ENCODE peak calls at places on chromosome 11, in eight cellular contexts. Q, Z, R, P, I, G, V and Y are unnamed samples.

GRCh38 chr11:78063440-78064181 is at the start of gene THRSP:
- DNase-seq in P (no peak), Q (no peak), Z (no peak), G (peak; percentile 11), V (no peak), R (no peak), I (no peak), Y (no peak)

GRCh38 chr11:113192121-113192925 is 122.1 kb upstream of the TTC12 start:
- DNase-seq in V (no peak), Q (peak; percentile 30), Z (no peak), R (peak; percentile 50), P (no peak), I (no peak), G (no peak), Y (no peak)

GRCh38 chr11:134801526-134801925 is 389.5 kb upstream of the B3GAT1 start:
- DNase-seq in Z (no peak), P (no peak), V (no peak), I (no peak), G (no peak), Q (no peak), R (peak; percentile 46), Y (no peak)

GRCh38 chr11:15280393-15280792 is 165.7 kb downstream of the INSC start:
- DNase-seq in Q (no peak), G (no peak), V (no peak), R (no peak), Z (no peak), P (no peak), I (no peak), Y (no peak)

GRCh38 chr11:129457321-129457720 is 81.7 kb downstream of the BARX2 start:
- DNase-seq in P (no peak), R (no peak), Q (no peak), I (no peak), G (no peak), Z (no peak), V (no peak), Y (no peak)

GRCh38 chr11:12721816-12722604 is 47.8 kb downstream of the TEAD1 start:
- DNase-seq in Z (no peak), P (no peak), G (no peak), Q (no peak), I (no peak), R (no peak), V (no peak), Y (no peak)

GRCh38 chr11:119218141-119218878 is 12.2 kb downstream of the CBL start:
- DNase-seq in I (peak; percentile 95), G (peak; percentile 64), R (no peak), P (peak; percentile 94), Q (no peak), V (no peak), Z (no peak), Y (no peak)

GRCh38 chr11:31799794-31800397 is 11.2 kb downstream of the PAX6 start:
- DNase-seq in I (no peak), P (no peak), Q (no peak), V (no peak), R (no peak), Z (no peak), G (no peak), Y (no peak)

GRCh38 chr11:83819936-83820549 is 533.9 kb upstream of the CCDC90B start:
- DNase-seq in G (no peak), Q (peak; percentile 20), R (peak; percentile 36), Z (peak; percentile 54), P (peak; percentile 46), V (no peak), I (peak; percentile 66), Y (no peak)

GRCh38 chr11:129312741-129313587 is 62.7 kb upstream of the BARX2 start:
- DNase-seq in R (no peak), I (no peak), Z (no peak), G (no peak), V (no peak), P (no peak), Q (no peak), Y (no peak)

GRCh38 chr11:14908214-14908880 is 16.3 kb upstream of the CYP2R1 start:
- DNase-seq in G (no peak), R (peak; percentile 33), P (no peak), Q (peak; percentile 41), Z (peak; percentile 36), V (peak; percentile 9), I (peak; percentile 43), Y (peak; percentile 73)

GRCh38 chr11:115207166-115207591 is 297.0 kb downstream of the CADM1 start:
- DNase-seq in I (no peak), R (no peak), G (no peak), V (no peak), Z (no peak), P (no peak), Q (peak; percentile 32), Y (no peak)

GRCh38 chr11:24457985-24458384 is 38.9 kb upstream of the LUZP2 start:
- DNase-seq in Z (no peak), Q (no peak), P (no peak), R (no peak), I (no peak), V (no peak), G (no peak), Y (no peak)

GRCh38 chr11:114165326-114166230 is 106.1 kb downstream of the ZBTB16 start:
- DNase-seq in Z (no peak), G (no peak), V (no peak), Q (no peak), I (no peak), R (no peak), P (no peak), Y (no peak)

GRCh38 chr11:35250192-35250591 is 111.2 kb downstream of the CD44 start:
- DNase-seq in Z (no peak), V (no peak), Q (no peak), P (no peak), I (no peak), R (no peak), G (no peak), Y (no peak)

GRCh38 chr11:63858628-63859550 is 20.0 kb downstream of the MARK2 start:
- DNase-seq in G (no peak), Q (no peak), I (peak; percentile 59), R (no peak), Z (no peak), P (no peak), V (no peak), Y (no peak)

GRCh38 chr11:5226732-5227327 is at the start of gene HBB:
- DNase-seq in R (no peak), P (no peak), I (no peak), Q (no peak), G (no peak), V (no peak), Z (no peak), Y (no peak)

GRCh38 chr11:111021131-111021530 is 224.4 kb upstream of the POU2AF2 start:
- DNase-seq in G (peak; percentile 17), V (no peak), Q (no peak), P (no peak), I (no peak), Z (no peak), R (no peak), Y (no peak)

GRCh38 chr11:111691731-111692130 is 74.5 kb downstream of the PPP2R1B start:
- DNase-seq in G (no peak), I (no peak), V (no peak), Q (no peak), R (no peak), Z (no peak), P (no peak), Y (no peak)

GRCh38 chr11:32586576-32587190 is 3.1 kb downstream of the EIF3M start:
- DNase-seq in R (peak; percentile 8), V (no peak), Q (peak; percentile 39), Z (no peak), P (no peak), I (peak; percentile 37), G (no peak), Y (no peak)

GRCh38 chr11:36375348-36376314 is 79.5 kb downstream of the PRR5L start:
- DNase-seq in Q (no peak), P (no peak), V (no peak), R (peak; percentile 32), G (no peak), I (no peak), Z (no peak), Y (no peak)

GRCh38 chr11:22922672-22923071 is 62.4 kb upstream of the CCDC179 start:
- DNase-seq in R (no peak), V (no peak), G (no peak), Z (no peak), Q (no peak), P (no peak), I (no peak), Y (no peak)

GRCh38 chr11:63563201-63564055 is at the start of gene PLAAT2:
- DNase-seq in Z (no peak), R (no peak), Q (no peak), G (no peak), P (no peak), I (no peak), V (no peak), Y (peak; percentile 65)

GRCh38 chr11:32792948-32793475 is 1.4 kb downstream of the CCDC73 start:
- DNase-seq in Z (peak; percentile 65), G (peak; percentile 4), I (peak; percentile 52), R (peak; percentile 51), P (no peak), Q (peak; percentile 61), V (peak; percentile 24), Y (peak; percentile 59)

GRCh38 chr11:60905551-60906113 is 753 bp downstream of the PRPF19 start:
- DNase-seq in I (peak; percentile 68), V (no peak), Z (no peak), Q (no peak), P (no peak), G (peak; percentile 33), R (no peak), Y (no peak)

GRCh38 chr11:97574976-97575665 is 1185.3 kb downstream of the JRKL start:
- DNase-seq in P (peak; percentile 15), Q (no peak), R (no peak), I (no peak), Z (no peak), V (no peak), G (no peak), Y (no peak)

GRCh38 chr11:48036011-48036410 is 55.7 kb downstream of the PTPRJ start:
- DNase-seq in I (peak; percentile 21), Q (no peak), V (no peak), Z (no peak), G (peak; percentile 35), R (peak; percentile 35), P (no peak), Y (no peak)

GRCh38 chr11:110091995-110092576 is 1.1 kb upstream of the ZC3H12C start:
- DNase-seq in P (no peak), Z (no peak), G (no peak), R (no peak), I (no peak), V (no peak), Q (peak; percentile 17), Y (no peak)

GRCh38 chr11:15199693-15200092 is 85.0 kb downstream of the INSC start:
- DNase-seq in P (no peak), R (no peak), V (no peak), I (peak; percentile 13), G (peak; percentile 94), Z (no peak), Q (no peak), Y (no peak)